ENCODE peak calls at places on chromosomes 4 and X, in eight cellular contexts. F is IMR-90, I is heart right ventricle, R is iPS DF 6.9, B is small intestine, M is left ventricle myocardium inferior, X is tibial nerve, W is OCI-LY7. Q is an unnamed sample. For H3K9me3 and H3K4me1, the result is how much of the 10 kb centered on the place peaks cover.

GRCh38 chr4:95129708-95130343 is 372.1 kb downstream of the BMPR1B start:
- DNase-seq in F (peak), I (peak), R (no peak), B (peak), M (no peak), X (peak), W (no peak), Q (no peak)

GRCh38 chr4:986428-986948 is 356 bp upstream of the IDUA start:
- DNase-seq in F (no peak), I (no peak), R (no peak), B (no peak), M (no peak), X (no peak), W (no peak), Q (no peak)

GRCh38 chr4:6591305-6591704 is 16.3 kb downstream of the MAN2B2 start:
- DNase-seq in F (no peak), I (no peak), R (no peak), B (no peak), M (no peak), X (no peak), W (peak), Q (no peak)

GRCh38 chr4:4689694-4690440 is 148.0 kb upstream of the STX18 start:
- DNase-seq in F (no peak), I (no peak), R (no peak), B (no peak), M (no peak), X (no peak), W (no peak), Q (no peak)

GRCh38 chrX:35890699-35891098 is 28.8 kb upstream of the CFAP47 start:
- DNase-seq in F (peak), I (peak), R (peak), B (peak), M (no peak), X (no peak), W (peak), Q (peak)

GRCh38 chr4:76410621-76411020 is 10.3 kb downstream of the CCDC158 start:
- DNase-seq in F (no peak), I (no peak), R (no peak), B (no peak), M (no peak), X (no peak), W (no peak), Q (no peak)

GRCh38 chr4:23728393-23728792 is 161.5 kb downstream of the PPARGC1A start:
- DNase-seq in F (peak), I (no peak), R (no peak), B (no peak), M (no peak), X (no peak), W (no peak), Q (no peak)

GRCh38 chr4:138235419-138235952 is 6.7 kb downstream of the SLC7A11 start:
- DNase-seq in F (peak), I (no peak), R (no peak), B (peak), M (no peak), X (no peak), W (no peak), Q (no peak)

GRCh38 chr4:30461218-30461617 is 259.0 kb upstream of the PCDH7 start:
- DNase-seq in F (no peak), I (no peak), R (no peak), B (no peak), M (no peak), X (no peak), W (no peak), Q (no peak)
- H3K9me3 ChIP-seq in F (under half), I (under half), R (under half), B (under half), M (under half), X (under half), W (under half), Q (under half)

GRCh38 chr4:88908003-88908402 is 149.0 kb downstream of the FAM13A start:
- DNase-seq in F (peak), I (no peak), R (no peak), B (no peak), M (no peak), X (no peak), W (no peak), Q (no peak)
- H3K27ac ChIP-seq in F (no peak), I (no peak), R (no peak), B (no peak), M (no peak), X (no peak), W (no peak), Q (no peak)

GRCh38 chr4:8078610-8079015 is 80.0 kb downstream of the ABLIM2 start:
- DNase-seq in F (no peak), I (no peak), R (no peak), B (no peak), M (no peak), X (no peak), W (no peak), Q (no peak)
- H3K4me1 ChIP-seq in F (under half), I (under half), R (under half), B (under half), M (under half), X (under half), W (under half), Q (under half)

DNA sequence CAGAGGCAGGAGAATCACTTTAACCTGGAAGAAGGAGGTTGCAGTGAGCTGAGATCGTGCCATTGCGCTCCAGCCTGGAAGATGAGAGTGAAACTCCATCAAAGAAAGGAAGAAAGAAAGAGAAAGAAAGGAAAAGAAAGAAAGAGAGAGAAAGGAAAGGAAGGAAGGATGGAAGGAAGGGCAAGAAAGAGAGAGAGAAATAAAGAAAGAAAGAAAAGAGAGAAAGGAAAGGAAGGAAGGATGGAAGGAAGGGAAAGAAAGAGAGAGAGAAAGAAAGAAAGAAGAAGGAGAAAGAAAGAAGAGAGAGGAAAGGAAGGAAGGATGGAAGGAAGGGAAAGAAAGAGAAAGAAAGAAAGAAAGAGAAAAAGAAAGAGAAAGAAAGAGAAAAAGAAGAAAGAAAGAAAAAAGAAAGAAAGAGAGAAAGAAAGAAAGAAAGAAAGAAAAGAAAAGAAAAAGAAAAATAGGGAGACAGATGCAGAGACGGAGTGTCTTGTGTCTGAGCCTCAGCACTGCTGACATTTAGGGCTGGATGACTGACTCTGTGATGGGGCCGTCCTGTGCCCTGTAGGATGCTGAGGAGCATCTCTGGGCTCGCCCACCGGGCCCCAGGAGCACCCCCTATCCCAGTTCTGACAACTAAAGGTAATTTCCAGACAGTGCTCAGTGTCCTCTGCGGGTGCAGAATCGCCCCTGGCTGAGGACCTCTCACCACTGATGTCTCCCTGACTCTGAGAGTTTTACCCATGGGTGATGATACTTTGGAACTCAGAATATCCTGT is 61.7 kb downstream of the CRLF2 start:
- DNase-seq in F (no peak), I (no peak), R (no peak), B (no peak), M (no peak), X (no peak), W (no peak), Q (no peak)
- H3K9me3 ChIP-seq in F (under half), I (under half), R (under half), B (under half), M (under half), X (under half), W (under half), Q (under half)

GRCh38 chr4:109418588-109418987 is 15.0 kb upstream of the SEC24B start:
- DNase-seq in F (no peak), I (no peak), R (no peak), B (no peak), M (no peak), X (no peak), W (no peak), Q (no peak)

GRCh38 chr4:109410776-109411175 is 22.8 kb upstream of the SEC24B start:
- DNase-seq in F (peak), I (no peak), R (no peak), B (no peak), M (no peak), X (no peak), W (no peak), Q (no peak)

GRCh38 chr4:109411964-109412363 is 21.7 kb upstream of the SEC24B start:
- DNase-seq in F (no peak), I (peak), R (no peak), B (no peak), M (peak), X (no peak), W (no peak), Q (peak)

GRCh38 chr4:109412805-109413204 is 20.8 kb upstream of the SEC24B start:
- DNase-seq in F (no peak), I (no peak), R (no peak), B (no peak), M (no peak), X (no peak), W (no peak), Q (no peak)

DNA sequence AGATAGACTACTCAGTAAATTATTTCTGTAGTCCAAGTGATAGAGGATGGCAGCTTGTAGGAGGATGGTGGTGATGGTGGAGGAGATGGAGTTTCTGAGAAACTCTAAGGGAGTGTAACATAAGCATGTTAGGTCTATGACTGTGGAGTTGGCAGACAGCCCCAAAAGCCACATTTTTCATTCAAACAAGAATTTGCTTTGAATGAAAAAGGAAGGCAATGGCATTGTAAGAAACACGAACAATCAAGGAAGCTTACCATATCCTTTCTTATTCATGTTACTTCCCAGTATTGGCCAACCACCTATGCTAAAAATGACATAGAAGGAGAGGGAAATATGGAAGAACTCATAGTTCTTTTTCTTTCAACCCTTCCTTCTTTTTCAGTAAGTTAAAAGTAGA is 18.7 kb upstream of the SEC24B start:
- DNase-seq in F (peak), I (no peak), R (no peak), B (no peak), M (no peak), X (no peak), W (no peak), Q (no peak)
- H3K27ac ChIP-seq in F (no peak), I (no peak), R (no peak), B (no peak), M (no peak), X (no peak), W (no peak), Q (no peak)